ENCODE peak calls at places on chromosomes 3 and 15, in nine cellular contexts. One of them, this sample, is unnamed.

GRCh38 chr15:88661041-88661765 is 22.4 kb downstream of the ISG20 start:
- DNase-seq in SJSA1: no peak
- DNase-seq in GM12891: no peak
- DNase-seq in NCI-H1092: no peak
- DNase-seq in sciatic nerve: peak; percentile 18
- DNase-seq in stimulated activated effector memory CD8-positive, alpha-beta T cell treated with anti-CD3 and anti-CD28 coated beads, Interleukin-12 subunit alpha, Interleukin-12 subunit beta, amount 100 ng/mL, for 72 hours: no peak
- DNase-seq in non-pigmented ciliary epithelial cell: no peak
- DNase-seq in NCI-H2171 treated with DMSO at 0.1 percent for 48 hours: no peak
- DNase-seq in anterior cingulate cortex: no peak
- DNase-seq in this sample: no peak

GRCh38 chr15:92811514-92811913 is 88.6 kb upstream of the CHD2 start:
- DNase-seq in SJSA1: no peak
- DNase-seq in NCI-H1092: no peak
- DNase-seq in NCI-H2171 treated with DMSO at 0.1 percent for 48 hours: peak; percentile 61
- DNase-seq in anterior cingulate cortex: no peak
- DNase-seq in non-pigmented ciliary epithelial cell: no peak
- DNase-seq in stimulated activated effector memory CD8-positive, alpha-beta T cell treated with anti-CD3 and anti-CD28 coated beads, Interleukin-12 subunit alpha, Interleukin-12 subunit beta, amount 100 ng/mL, for 72 hours: no peak
- DNase-seq in sciatic nerve: peak; percentile 30
- DNase-seq in GM12891: no peak
- DNase-seq in this sample: peak; percentile 16

GRCh38 chr3:159654183-159655134 is 334.2 kb upstream of the IL12A start:
- DNase-seq in NCI-H2171 treated with DMSO at 0.1 percent for 48 hours: no peak
- DNase-seq in NCI-H1092: no peak
- DNase-seq in stimulated activated effector memory CD8-positive, alpha-beta T cell treated with anti-CD3 and anti-CD28 coated beads, Interleukin-12 subunit alpha, Interleukin-12 subunit beta, amount 100 ng/mL, for 72 hours: no peak
- DNase-seq in sciatic nerve: no peak
- DNase-seq in anterior cingulate cortex: no peak
- DNase-seq in non-pigmented ciliary epithelial cell: no peak
- DNase-seq in GM12891: no peak
- DNase-seq in SJSA1: no peak
- DNase-seq in this sample: no peak

GRCh38 chr15:84953136-84953535 is 28.5 kb upstream of the PDE8A start:
- DNase-seq in sciatic nerve: no peak
- DNase-seq in NCI-H2171 treated with DMSO at 0.1 percent for 48 hours: no peak
- DNase-seq in GM12891: no peak
- DNase-seq in stimulated activated effector memory CD8-positive, alpha-beta T cell treated with anti-CD3 and anti-CD28 coated beads, Interleukin-12 subunit alpha, Interleukin-12 subunit beta, amount 100 ng/mL, for 72 hours: no peak
- DNase-seq in non-pigmented ciliary epithelial cell: no peak
- DNase-seq in NCI-H1092: no peak
- DNase-seq in anterior cingulate cortex: no peak
- DNase-seq in SJSA1: no peak
- DNase-seq in this sample: no peak

GRCh38 chr3:138114431-138114918 is 933 bp downstream of the DZIP1L start:
- DNase-seq in SJSA1: no peak
- DNase-seq in sciatic nerve: no peak
- DNase-seq in GM12891: no peak
- DNase-seq in anterior cingulate cortex: no peak
- DNase-seq in NCI-H1092: no peak
- DNase-seq in NCI-H2171 treated with DMSO at 0.1 percent for 48 hours: no peak
- DNase-seq in non-pigmented ciliary epithelial cell: no peak
- DNase-seq in stimulated activated effector memory CD8-positive, alpha-beta T cell treated with anti-CD3 and anti-CD28 coated beads, Interleukin-12 subunit alpha, Interleukin-12 subunit beta, amount 100 ng/mL, for 72 hours: no peak
- DNase-seq in this sample: no peak

GRCh38 chr3:63559884-63560283 is 92.6 kb upstream of the SNTN start:
- DNase-seq in NCI-H2171 treated with DMSO at 0.1 percent for 48 hours: no peak
- DNase-seq in non-pigmented ciliary epithelial cell: no peak
- DNase-seq in SJSA1: no peak
- DNase-seq in sciatic nerve: no peak
- DNase-seq in stimulated activated effector memory CD8-positive, alpha-beta T cell treated with anti-CD3 and anti-CD28 coated beads, Interleukin-12 subunit alpha, Interleukin-12 subunit beta, amount 100 ng/mL, for 72 hours: no peak
- DNase-seq in GM12891: no peak
- DNase-seq in NCI-H1092: no peak
- DNase-seq in anterior cingulate cortex: no peak
- DNase-seq in this sample: no peak

GRCh38 chr3:98574157-98574556 is 19.3 kb downstream of the CPOX start:
- DNase-seq in stimulated activated effector memory CD8-positive, alpha-beta T cell treated with anti-CD3 and anti-CD28 coated beads, Interleukin-12 subunit alpha, Interleukin-12 subunit beta, amount 100 ng/mL, for 72 hours: no peak
- DNase-seq in NCI-H1092: no peak
- DNase-seq in sciatic nerve: no peak
- DNase-seq in NCI-H2171 treated with DMSO at 0.1 percent for 48 hours: no peak
- DNase-seq in GM12891: no peak
- DNase-seq in anterior cingulate cortex: no peak
- DNase-seq in non-pigmented ciliary epithelial cell: no peak
- DNase-seq in SJSA1: no peak
- DNase-seq in this sample: no peak

GRCh38 chr15:56913670-56914069 is 4.8 kb upstream of the TCF12 start:
- DNase-seq in SJSA1: no peak
- DNase-seq in non-pigmented ciliary epithelial cell: no peak
- DNase-seq in NCI-H2171 treated with DMSO at 0.1 percent for 48 hours: no peak
- DNase-seq in NCI-H1092: no peak
- DNase-seq in anterior cingulate cortex: no peak
- DNase-seq in stimulated activated effector memory CD8-positive, alpha-beta T cell treated with anti-CD3 and anti-CD28 coated beads, Interleukin-12 subunit alpha, Interleukin-12 subunit beta, amount 100 ng/mL, for 72 hours: no peak
- DNase-seq in sciatic nerve: no peak
- DNase-seq in GM12891: no peak
- DNase-seq in this sample: no peak

GRCh38 chr15:28861031-28861534 is 12.6 kb upstream of the GOLGA6L7 start:
- DNase-seq in stimulated activated effector memory CD8-positive, alpha-beta T cell treated with anti-CD3 and anti-CD28 coated beads, Interleukin-12 subunit alpha, Interleukin-12 subunit beta, amount 100 ng/mL, for 72 hours: no peak
- DNase-seq in NCI-H1092: no peak
- DNase-seq in sciatic nerve: peak; percentile 62
- DNase-seq in GM12891: no peak
- DNase-seq in NCI-H2171 treated with DMSO at 0.1 percent for 48 hours: no peak
- DNase-seq in SJSA1: no peak
- DNase-seq in anterior cingulate cortex: no peak
- DNase-seq in non-pigmented ciliary epithelial cell: no peak
- DNase-seq in this sample: no peak

GRCh38 chr3:36843065-36844051 is 79.0 kb upstream of the DCLK3 start:
- DNase-seq in stimulated activated effector memory CD8-positive, alpha-beta T cell treated with anti-CD3 and anti-CD28 coated beads, Interleukin-12 subunit alpha, Interleukin-12 subunit beta, amount 100 ng/mL, for 72 hours: peak; percentile 79
- DNase-seq in sciatic nerve: no peak
- DNase-seq in SJSA1: no peak
- DNase-seq in anterior cingulate cortex: no peak
- DNase-seq in NCI-H2171 treated with DMSO at 0.1 percent for 48 hours: peak; percentile 39
- DNase-seq in non-pigmented ciliary epithelial cell: no peak
- DNase-seq in NCI-H1092: no peak
- DNase-seq in GM12891: no peak
- DNase-seq in this sample: no peak

GRCh38 chr3:84245779-84246178 is 713.0 kb upstream of the CADM2 start:
- DNase-seq in GM12891: no peak
- DNase-seq in NCI-H2171 treated with DMSO at 0.1 percent for 48 hours: no peak
- DNase-seq in sciatic nerve: no peak
- DNase-seq in NCI-H1092: no peak
- DNase-seq in non-pigmented ciliary epithelial cell: no peak
- DNase-seq in anterior cingulate cortex: no peak
- DNase-seq in SJSA1: no peak
- DNase-seq in stimulated activated effector memory CD8-positive, alpha-beta T cell treated with anti-CD3 and anti-CD28 coated beads, Interleukin-12 subunit alpha, Interleukin-12 subunit beta, amount 100 ng/mL, for 72 hours: no peak
- DNase-seq in this sample: no peak

GRCh38 chr15:41559489-41560177 is 621 bp downstream of the TYRO3 start:
- DNase-seq in non-pigmented ciliary epithelial cell: no peak
- DNase-seq in SJSA1: no peak
- DNase-seq in stimulated activated effector memory CD8-positive, alpha-beta T cell treated with anti-CD3 and anti-CD28 coated beads, Interleukin-12 subunit alpha, Interleukin-12 subunit beta, amount 100 ng/mL, for 72 hours: no peak
- DNase-seq in anterior cingulate cortex: no peak
- DNase-seq in GM12891: no peak
- DNase-seq in NCI-H2171 treated with DMSO at 0.1 percent for 48 hours: peak; percentile 71
- DNase-seq in NCI-H1092: no peak
- DNase-seq in sciatic nerve: no peak
- DNase-seq in this sample: no peak

GRCh38 chr3:156837130-156837529 is 11.0 kb downstream of the LEKR1 start:
- DNase-seq in stimulated activated effector memory CD8-positive, alpha-beta T cell treated with anti-CD3 and anti-CD28 coated beads, Interleukin-12 subunit alpha, Interleukin-12 subunit beta, amount 100 ng/mL, for 72 hours: no peak
- DNase-seq in NCI-H1092: no peak
- DNase-seq in anterior cingulate cortex: no peak
- DNase-seq in non-pigmented ciliary epithelial cell: no peak
- DNase-seq in NCI-H2171 treated with DMSO at 0.1 percent for 48 hours: no peak
- DNase-seq in GM12891: no peak
- DNase-seq in SJSA1: no peak
- DNase-seq in sciatic nerve: no peak
- DNase-seq in this sample: no peak

GRCh38 chr15:59388670-59389069 is 16.0 kb upstream of the MYO1E start:
- DNase-seq in SJSA1: no peak
- DNase-seq in non-pigmented ciliary epithelial cell: no peak
- DNase-seq in stimulated activated effector memory CD8-positive, alpha-beta T cell treated with anti-CD3 and anti-CD28 coated beads, Interleukin-12 subunit alpha, Interleukin-12 subunit beta, amount 100 ng/mL, for 72 hours: no peak
- DNase-seq in sciatic nerve: no peak
- DNase-seq in anterior cingulate cortex: no peak
- DNase-seq in GM12891: no peak
- DNase-seq in NCI-H1092: no peak
- DNase-seq in NCI-H2171 treated with DMSO at 0.1 percent for 48 hours: no peak
- DNase-seq in this sample: no peak

GRCh38 chr3:124363451-124363850 is 366.8 kb upstream of the UMPS start:
- DNase-seq in stimulated activated effector memory CD8-positive, alpha-beta T cell treated with anti-CD3 and anti-CD28 coated beads, Interleukin-12 subunit alpha, Interleukin-12 subunit beta, amount 100 ng/mL, for 72 hours: no peak
- DNase-seq in SJSA1: no peak
- DNase-seq in anterior cingulate cortex: no peak
- DNase-seq in sciatic nerve: no peak
- DNase-seq in NCI-H1092: no peak
- DNase-seq in non-pigmented ciliary epithelial cell: peak; percentile 20
- DNase-seq in NCI-H2171 treated with DMSO at 0.1 percent for 48 hours: no peak
- DNase-seq in GM12891: no peak
- DNase-seq in this sample: no peak

GRCh38 chr3:50226888-50227389 is 9.1 kb upstream of the GNAI2 start:
- DNase-seq in NCI-H2171 treated with DMSO at 0.1 percent for 48 hours: peak; percentile 46
- DNase-seq in anterior cingulate cortex: no peak
- DNase-seq in NCI-H1092: no peak
- DNase-seq in SJSA1: no peak
- DNase-seq in non-pigmented ciliary epithelial cell: no peak
- DNase-seq in stimulated activated effector memory CD8-positive, alpha-beta T cell treated with anti-CD3 and anti-CD28 coated beads, Interleukin-12 subunit alpha, Interleukin-12 subunit beta, amount 100 ng/mL, for 72 hours: no peak
- DNase-seq in GM12891: no peak
- DNase-seq in sciatic nerve: no peak
- DNase-seq in this sample: no peak

GRCh38 chr3:171011109-171011508 is 15.4 kb downstream of the SLC2A2 start:
- DNase-seq in NCI-H1092: no peak
- DNase-seq in anterior cingulate cortex: no peak
- DNase-seq in SJSA1: no peak
- DNase-seq in stimulated activated effector memory CD8-positive, alpha-beta T cell treated with anti-CD3 and anti-CD28 coated beads, Interleukin-12 subunit alpha, Interleukin-12 subunit beta, amount 100 ng/mL, for 72 hours: no peak
- DNase-seq in NCI-H2171 treated with DMSO at 0.1 percent for 48 hours: no peak
- DNase-seq in GM12891: no peak
- DNase-seq in sciatic nerve: no peak
- DNase-seq in non-pigmented ciliary epithelial cell: no peak
- DNase-seq in this sample: no peak

GRCh38 chr3:147654827-147655226 is 245.7 kb downstream of the ZIC1 start:
- DNase-seq in NCI-H2171 treated with DMSO at 0.1 percent for 48 hours: no peak
- DNase-seq in stimulated activated effector memory CD8-positive, alpha-beta T cell treated with anti-CD3 and anti-CD28 coated beads, Interleukin-12 subunit alpha, Interleukin-12 subunit beta, amount 100 ng/mL, for 72 hours: no peak
- DNase-seq in sciatic nerve: no peak
- DNase-seq in non-pigmented ciliary epithelial cell: peak; percentile 15
- DNase-seq in SJSA1: no peak
- DNase-seq in GM12891: no peak
- DNase-seq in anterior cingulate cortex: no peak
- DNase-seq in NCI-H1092: no peak
- DNase-seq in this sample: no peak

GRCh38 chr3:71581981-71582611 is 1.4 kb downstream of the FOXP1 start:
- DNase-seq in NCI-H1092: no peak
- DNase-seq in anterior cingulate cortex: no peak
- DNase-seq in SJSA1: peak; percentile 58
- DNase-seq in sciatic nerve: peak; percentile 79
- DNase-seq in stimulated activated effector memory CD8-positive, alpha-beta T cell treated with anti-CD3 and anti-CD28 coated beads, Interleukin-12 subunit alpha, Interleukin-12 subunit beta, amount 100 ng/mL, for 72 hours: no peak
- DNase-seq in non-pigmented ciliary epithelial cell: no peak
- DNase-seq in GM12891: no peak
- DNase-seq in NCI-H2171 treated with DMSO at 0.1 percent for 48 hours: peak; percentile 55
- DNase-seq in this sample: no peak

GRCh38 chr15:86054338-86054737 is 25.3 kb upstream of the AGBL1 start:
- DNase-seq in GM12891: no peak
- DNase-seq in anterior cingulate cortex: no peak
- DNase-seq in SJSA1: no peak
- DNase-seq in stimulated activated effector memory CD8-positive, alpha-beta T cell treated with anti-CD3 and anti-CD28 coated beads, Interleukin-12 subunit alpha, Interleukin-12 subunit beta, amount 100 ng/mL, for 72 hours: no peak
- DNase-seq in NCI-H1092: no peak
- DNase-seq in sciatic nerve: no peak
- DNase-seq in NCI-H2171 treated with DMSO at 0.1 percent for 48 hours: no peak
- DNase-seq in non-pigmented ciliary epithelial cell: no peak
- DNase-seq in this sample: no peak

GRCh38 chr15:28895566-28895965 is 9.8 kb downstream of the APBA2 start:
- DNase-seq in GM12891: no peak
- DNase-seq in sciatic nerve: no peak
- DNase-seq in NCI-H2171 treated with DMSO at 0.1 percent for 48 hours: no peak
- DNase-seq in non-pigmented ciliary epithelial cell: no peak
- DNase-seq in stimulated activated effector memory CD8-positive, alpha-beta T cell treated with anti-CD3 and anti-CD28 coated beads, Interleukin-12 subunit alpha, Interleukin-12 subunit beta, amount 100 ng/mL, for 72 hours: no peak
- DNase-seq in SJSA1: no peak
- DNase-seq in NCI-H1092: no peak
- DNase-seq in anterior cingulate cortex: no peak
- DNase-seq in this sample: no peak

GRCh38 chr3:152183473-152183872 is 85.3 kb upstream of the MBNL1 start:
- DNase-seq in stimulated activated effector memory CD8-positive, alpha-beta T cell treated with anti-CD3 and anti-CD28 coated beads, Interleukin-12 subunit alpha, Interleukin-12 subunit beta, amount 100 ng/mL, for 72 hours: no peak
- DNase-seq in non-pigmented ciliary epithelial cell: no peak
- DNase-seq in NCI-H2171 treated with DMSO at 0.1 percent for 48 hours: peak; percentile 37
- DNase-seq in sciatic nerve: peak; percentile 59
- DNase-seq in NCI-H1092: peak; percentile 17
- DNase-seq in GM12891: no peak
- DNase-seq in anterior cingulate cortex: no peak
- DNase-seq in SJSA1: peak; percentile 39
- DNase-seq in this sample: no peak

GRCh38 chr3:127652246-127652995 is 20.3 kb upstream of the ABTB1 start:
- DNase-seq in stimulated activated effector memory CD8-positive, alpha-beta T cell treated with anti-CD3 and anti-CD28 coated beads, Interleukin-12 subunit alpha, Interleukin-12 subunit beta, amount 100 ng/mL, for 72 hours: no peak
- DNase-seq in anterior cingulate cortex: no peak
- DNase-seq in sciatic nerve: peak; percentile 78
- DNase-seq in NCI-H1092: no peak
- DNase-seq in non-pigmented ciliary epithelial cell: no peak
- DNase-seq in NCI-H2171 treated with DMSO at 0.1 percent for 48 hours: peak; percentile 67
- DNase-seq in GM12891: peak; percentile 61
- DNase-seq in SJSA1: peak; percentile 61
- DNase-seq in this sample: no peak

GRCh38 chr3:11764931-11765363 is 81.7 kb downstream of the TAMM41 start:
- DNase-seq in GM12891: no peak
- DNase-seq in stimulated activated effector memory CD8-positive, alpha-beta T cell treated with anti-CD3 and anti-CD28 coated beads, Interleukin-12 subunit alpha, Interleukin-12 subunit beta, amount 100 ng/mL, for 72 hours: peak; percentile 74
- DNase-seq in NCI-H2171 treated with DMSO at 0.1 percent for 48 hours: no peak
- DNase-seq in sciatic nerve: no peak
- DNase-seq in anterior cingulate cortex: no peak
- DNase-seq in non-pigmented ciliary epithelial cell: peak; percentile 37
- DNase-seq in NCI-H1092: no peak
- DNase-seq in SJSA1: peak; percentile 73
- DNase-seq in this sample: no peak

GRCh38 chr3:187750513-187751123 is 5.3 kb upstream of the BCL6 start:
- DNase-seq in sciatic nerve: no peak
- DNase-seq in NCI-H1092: no peak
- DNase-seq in GM12891: no peak
- DNase-seq in NCI-H2171 treated with DMSO at 0.1 percent for 48 hours: peak; percentile 47
- DNase-seq in stimulated activated effector memory CD8-positive, alpha-beta T cell treated with anti-CD3 and anti-CD28 coated beads, Interleukin-12 subunit alpha, Interleukin-12 subunit beta, amount 100 ng/mL, for 72 hours: no peak
- DNase-seq in anterior cingulate cortex: no peak
- DNase-seq in non-pigmented ciliary epithelial cell: no peak
- DNase-seq in SJSA1: no peak
- DNase-seq in this sample: peak; percentile 59

GRCh38 chr3:37941608-37942540 is 48.7 kb upstream of the VILL start:
- DNase-seq in anterior cingulate cortex: no peak
- DNase-seq in non-pigmented ciliary epithelial cell: no peak
- DNase-seq in NCI-H1092: no peak
- DNase-seq in GM12891: no peak
- DNase-seq in stimulated activated effector memory CD8-positive, alpha-beta T cell treated with anti-CD3 and anti-CD28 coated beads, Interleukin-12 subunit alpha, Interleukin-12 subunit beta, amount 100 ng/mL, for 72 hours: no peak
- DNase-seq in NCI-H2171 treated with DMSO at 0.1 percent for 48 hours: no peak
- DNase-seq in SJSA1: no peak
- DNase-seq in sciatic nerve: no peak
- DNase-seq in this sample: no peak

This sample was measured in NCI-H2107.